ENCODE peak calls at places on chromosomes 7 and 10, in four cellular contexts. R, N, J and E are unnamed samples.

GRCh38 chr7:66330961-66331360 is 125.8 kb downstream of the TPST1 start:
- DNase-seq in N (no peak), J (no peak), R (no peak), E (no peak)

GRCh38 chr10:11684717-11685645 is 57.2 kb upstream of the ECHDC3 start:
- DNase-seq in J (no peak), R (peak), N (peak), E (no peak)

GRCh38 chr10:88457680-88458079 is 125.4 kb downstream of the RNLS start:
- DNase-seq in N (no peak), R (no peak), J (no peak), E (no peak)

GRCh38 chr7:123571684-123572083 is 14.1 kb upstream of the NDUFA5 start:
- DNase-seq in R (no peak), N (no peak), J (no peak), E (no peak)

GRCh38 chr10:101601541-101601940 is 13.4 kb downstream of the DPCD start:
- DNase-seq in J (no peak), N (no peak), R (no peak), E (no peak)

GRCh38 chr10:75772153-75772887 is 340.9 kb downstream of the LRMDA start:
- DNase-seq in N (no peak), R (no peak), J (no peak), E (no peak)

GRCh38 chr10:69375307-69376151 is 41.2 kb downstream of the TACR2 start:
- DNase-seq in N (no peak), R (no peak), J (no peak), E (peak)

GRCh38 chr10:3469639-3470020 is 297.0 kb upstream of the PITRM1 start:
- DNase-seq in J (no peak), N (no peak), R (no peak), E (no peak)

GRCh38 chr10:114412907-114413386 is 8.6 kb upstream of the AFAP1L2 start:
- DNase-seq in R (no peak), N (no peak), J (no peak), E (no peak)

GRCh38 chr10:1130995-1131790 is 75.0 kb downstream of the WDR37 start:
- DNase-seq in N (no peak), J (no peak), R (no peak), E (no peak)

GRCh38 chr10:123771877-123772644 is 105.9 kb downstream of the GPR26 start:
- DNase-seq in N (no peak), R (no peak), J (no peak), E (no peak)

GRCh38 chr7:44791278-44792219 is 4.9 kb upstream of the PPIA start:
- DNase-seq in J (peak), R (no peak), N (no peak), E (no peak)

GRCh38 chr10:90966146-90966545 is 45.3 kb upstream of the ANKRD1 start:
- DNase-seq in R (no peak), J (no peak), N (no peak), E (no peak)

GRCh38 chr7:55381696-55382095 is 16.6 kb downstream of the LANCL2 start:
- DNase-seq in J (no peak), R (no peak), N (no peak), E (no peak)

GRCh38 chr10:88459523-88459922 is 123.6 kb downstream of the RNLS start:
- DNase-seq in J (no peak), R (no peak), N (no peak), E (no peak)

GRCh38 chr10:44309939-44310761 is 74.7 kb downstream of the CXCL12 start:
- DNase-seq in R (no peak), N (no peak), J (no peak), E (no peak)

GRCh38 chr7:136709876-136710275 is 158.6 kb upstream of the CHRM2 start:
- DNase-seq in R (no peak), N (no peak), J (no peak), E (no peak)

GRCh38 chr7:134320201-134320600 is 3.5 kb upstream of the SLC35B4 start:
- DNase-seq in R (no peak), N (no peak), J (no peak), E (no peak)

GRCh38 chr7:128734777-128735342 is 4.3 kb upstream of the CALU start:
- DNase-seq in N (peak), R (no peak), J (no peak), E (no peak)

GRCh38 chr10:49594594-49594993 is 15.5 kb upstream of the SLC18A3 start:
- DNase-seq in J (peak), N (peak), R (peak), E (peak)

GRCh38 chr7:85172530-85172941 is 14.3 kb downstream of the SEMA3D start:
- DNase-seq in R (no peak), N (no peak), J (no peak), E (no peak)

GRCh38 chr7:130458256-130458655 is 17.4 kb upstream of the CEP41 start:
- DNase-seq in J (no peak), N (no peak), R (no peak), E (no peak)

GRCh38 chr7:94145602-94146001 is 141.4 kb upstream of the BET1 start:
- DNase-seq in N (no peak), R (no peak), J (no peak), E (no peak)

GRCh38 chr10:15300697-15301096 is 70.4 kb downstream of the FAM171A1 start:
- DNase-seq in N (no peak), R (no peak), J (no peak), E (no peak)

GRCh38 chr7:143222782-143223181 is 945 bp downstream of the TAS2R40 start:
- DNase-seq in N (no peak), R (no peak), J (no peak), E (no peak)

GRCh38 chr10:123559066-123559822 is 106.9 kb upstream of the GPR26 start:
- DNase-seq in N (peak), J (peak), R (peak), E (peak)

GRCh38 chr10:105328441-105328840 is 687.4 kb downstream of the SORCS3 start:
- DNase-seq in J (no peak), R (no peak), N (no peak), E (no peak)
- TF ChIP-seq ELF4 in J (no peak), R (no peak), N (no peak), E (no peak)

GRCh38 chr7:150379590-150380379 is 655 bp downstream of the ZNF775 start:
- DNase-seq in J (no peak), R (peak), N (peak), E (peak)
- TF ChIP-seq ELF4 in J (no peak), R (no peak), N (no peak), E (no peak)

DNA sequence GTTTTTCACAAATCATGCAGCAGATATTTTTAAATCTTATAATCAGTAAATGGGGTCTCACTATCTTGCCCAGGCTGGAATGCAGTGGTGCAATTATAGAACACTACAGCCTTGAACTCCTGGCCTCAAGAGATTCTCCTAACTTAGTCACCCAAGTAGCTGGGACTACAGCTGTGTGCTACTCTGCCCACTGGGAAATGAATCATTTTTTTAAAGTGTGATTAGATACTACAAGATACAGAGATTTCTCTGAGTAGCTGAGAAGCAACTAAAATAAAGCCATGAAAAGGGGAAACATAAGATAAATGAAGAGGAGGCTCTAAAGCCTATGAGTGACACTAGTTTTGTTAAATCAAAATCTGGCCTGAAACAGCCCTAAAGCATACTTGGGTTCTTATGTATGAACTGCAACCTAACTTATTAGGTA is 119.7 kb downstream of the JMJD1C start:
- DNase-seq in N (no peak), R (no peak), J (peak), E (no peak)
- TF ChIP-seq ELF4 in N (no peak), R (no peak), J (no peak), E (no peak)

DNA sequence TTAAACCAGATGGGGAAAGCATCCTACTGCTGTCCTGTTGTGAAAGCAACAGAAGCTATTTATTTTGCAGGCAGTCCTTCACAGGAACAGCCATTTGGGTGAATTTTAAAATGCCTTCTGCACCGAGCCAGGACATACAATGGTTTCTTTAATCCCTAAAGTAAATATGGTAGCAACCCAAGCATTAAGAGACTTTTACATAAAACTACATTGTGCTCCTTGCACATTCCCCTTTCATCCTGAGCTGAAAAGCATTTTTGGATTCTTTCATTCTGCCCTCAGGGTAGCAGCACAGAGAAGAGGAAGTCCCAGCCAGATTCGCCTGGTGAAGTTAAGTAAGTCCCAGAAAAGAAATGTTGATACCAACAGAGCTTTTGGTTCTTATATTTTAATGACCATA is 84.0 kb upstream of the FAM3C start:
- DNase-seq in N (no peak), R (no peak), J (peak), E (no peak)
- TF ChIP-seq ELF4 in N (no peak), R (no peak), J (no peak), E (no peak)

GRCh38 chr7:25407932-25408480 is 179.7 kb upstream of the NPVF start:
- DNase-seq in J (no peak), R (no peak), N (no peak), E (no peak)
- TF ChIP-seq ELF4 in J (no peak), R (no peak), N (no peak), E (no peak)

GRCh38 chr10:52351911-52352310 is 37.8 kb downstream of the DKK1 start:
- DNase-seq in R (no peak), N (no peak), J (no peak), E (no peak)
- TF ChIP-seq ELF4 in R (no peak), N (no peak), J (no peak), E (no peak)

GRCh38 chr10:78944658-78945333 is 124.0 kb upstream of the ZMIZ1 start:
- DNase-seq in J (no peak), N (no peak), R (no peak), E (no peak)
- TF ChIP-seq ELF4 in J (no peak), N (no peak), R (no peak), E (no peak)

DNA sequence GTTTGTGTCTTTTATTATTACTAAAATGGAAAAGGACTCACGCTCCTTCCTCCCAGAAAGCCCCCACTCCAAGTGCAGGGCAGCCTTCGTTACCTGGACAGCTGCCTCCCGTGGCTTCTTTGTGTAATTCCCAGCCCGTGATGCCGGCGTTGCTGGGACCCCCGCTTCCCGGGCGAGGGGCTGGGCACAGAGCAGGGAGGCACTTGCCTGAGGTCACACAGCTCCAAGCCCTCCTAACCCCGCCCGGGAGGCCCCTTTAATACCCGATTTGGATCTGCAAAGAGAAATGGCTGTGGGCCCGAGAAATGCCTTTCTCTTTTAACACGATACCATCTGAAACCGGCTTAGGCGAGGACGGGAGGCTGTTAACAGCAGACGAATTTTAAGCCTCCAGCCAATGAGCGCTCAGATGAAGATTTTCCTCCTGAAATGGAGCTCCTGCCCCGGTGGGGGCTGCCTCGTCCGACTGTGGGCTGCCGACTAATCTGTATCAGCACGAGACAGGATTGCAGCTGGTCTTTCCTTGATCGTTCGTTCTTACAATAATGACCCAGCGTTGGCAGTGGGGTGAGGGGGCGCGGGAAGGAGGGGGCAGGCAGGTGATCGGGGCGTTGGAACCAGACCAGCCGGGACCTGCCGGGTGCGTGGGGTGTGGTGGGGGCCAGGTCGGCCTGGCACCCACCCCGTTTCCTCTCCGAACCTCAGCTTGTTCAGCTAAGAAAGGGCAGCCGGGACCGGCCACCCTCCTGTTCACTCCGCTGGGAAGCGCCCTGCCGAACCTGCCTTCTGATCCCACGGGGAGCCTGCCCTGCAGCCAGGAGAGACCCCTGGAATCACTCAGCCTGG is 36.3 kb upstream of the FOXL3 start:
- DNase-seq in J (no peak), N (no peak), R (no peak), E (no peak)
- TF ChIP-seq ELF4 in J (no peak), N (no peak), R (no peak), E (no peak)

DNA sequence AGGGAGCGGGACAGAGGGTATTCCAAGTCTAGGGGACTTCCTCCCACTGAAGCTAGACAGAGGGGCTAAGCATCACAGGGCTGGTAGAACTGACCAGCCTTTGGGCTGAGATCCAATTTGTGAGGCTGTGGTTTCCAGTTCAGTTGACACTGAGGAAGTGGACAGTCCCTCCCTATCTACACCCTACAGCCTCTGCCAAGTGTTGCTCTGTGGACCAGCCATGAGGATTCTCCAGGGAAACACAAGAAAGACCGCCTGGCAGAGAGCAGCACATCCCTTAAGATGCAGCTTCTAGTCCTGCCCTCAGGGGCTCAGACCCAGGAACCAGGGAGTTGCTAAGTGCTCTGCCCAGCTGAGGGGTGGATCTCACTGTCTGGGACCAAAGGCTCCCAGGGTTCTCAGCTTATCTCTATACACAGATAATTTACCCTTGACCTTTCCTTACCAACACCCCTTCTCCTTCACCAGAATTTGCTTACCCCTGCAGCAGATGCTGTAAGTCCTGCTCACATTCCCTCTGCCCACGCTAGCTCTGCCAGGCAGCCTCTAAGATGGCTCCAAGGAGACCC is 252.0 kb downstream of the SKIDA1 start:
- DNase-seq in N (peak), R (no peak), J (no peak), E (no peak)
- TF ChIP-seq ELF4 in N (no peak), R (no peak), J (no peak), E (no peak)